ENCODE peak calls at places on chromosome 19, in six cellular contexts. W, E, S, J, V and F are unnamed samples.

GRCh38 chr19:33629826-33630375 is 8.1 kb downstream of the CHST8 start:
- DNase-seq in W (no peak), E (no peak), S (no peak), J (no peak), V (no peak), F (no peak)

GRCh38 chr19:45050036-45050435 is 11.2 kb downstream of the CLASRP start:
- DNase-seq in W (no peak), E (no peak), S (no peak), J (no peak), V (no peak), F (no peak)

GRCh38 chr19:16542894-16543498 is 759 bp upstream of the CHERP start:
- DNase-seq in W (no peak), E (no peak), S (no peak), J (no peak), V (peak; percentile 26), F (no peak)

GRCh38 chr19:34350161-34350561 is 14.8 kb upstream of the GPI start:
- DNase-seq in W (no peak), E (peak; percentile 43), S (no peak), J (no peak), V (no peak), F (no peak)

GRCh38 chr19:38898788-38899446 is 501 bp downstream of the SIRT2 start:
- DNase-seq in W (no peak), E (peak; percentile 19), S (no peak), J (no peak), V (no peak), F (peak; percentile 54)

GRCh38 chr19:56966697-56967299 is 126.3 kb upstream of the PEG3 start:
- DNase-seq in W (no peak), E (no peak), S (no peak), J (no peak), V (no peak), F (no peak)

GRCh38 chr19:43574424-43575155 is 737 bp downstream of the XRCC1 start:
- DNase-seq in W (no peak), E (peak; percentile 35), S (no peak), J (no peak), V (no peak), F (no peak)

GRCh38 chr19:12913011-12913561 is 6.0 kb downstream of the SYCE2 start:
- DNase-seq in W (peak; percentile 77), E (peak; percentile 42), S (no peak), J (peak; percentile 62), V (no peak), F (no peak)

GRCh38 chr19:44701228-44701627 is 2.3 kb downstream of the CEACAM16 start:
- DNase-seq in W (no peak), E (no peak), S (no peak), J (no peak), V (no peak), F (no peak)

GRCh38 chr19:45468159-45468651 is 409 bp downstream of the FOSB start:
- DNase-seq in W (no peak), E (no peak), S (no peak), J (no peak), V (no peak), F (no peak)

GRCh38 chr19:47284324-47284899 is 9.7 kb downstream of the INAFM1 start:
- DNase-seq in W (peak; percentile 56), E (peak; percentile 68), S (no peak), J (peak; percentile 53), V (peak; percentile 42), F (peak; percentile 50)

GRCh38 chr19:16442386-16443276 is 29.1 kb downstream of the EPS15L1 start:
- DNase-seq in W (no peak), E (no peak), S (no peak), J (no peak), V (peak; percentile 37), F (no peak)

GRCh38 chr19:43784251-43784980 is 3.6 kb upstream of the KCNN4 start:
- DNase-seq in W (no peak), E (peak; percentile 85), S (no peak), J (no peak), V (peak; percentile 78), F (peak; percentile 92)

GRCh38 chr19:10808937-10809655 is 26.9 kb downstream of the TMED1 start:
- DNase-seq in W (no peak), E (peak; percentile 21), S (no peak), J (no peak), V (peak; percentile 66), F (peak; percentile 39)

GRCh38 chr19:11405846-11406643 is 13.1 kb downstream of the RGL3 start:
- DNase-seq in W (peak; percentile 20), E (no peak), S (no peak), J (no peak), V (no peak), F (no peak)

GRCh38 chr19:54035215-54036178 is 28.2 kb downstream of the VSTM1 start:
- DNase-seq in W (no peak), E (peak; percentile 78), S (no peak), J (no peak), V (peak; percentile 3), F (no peak)

GRCh38 chr19:50870417-50871089 is 2.7 kb upstream of the KLK2 start:
- DNase-seq in W (peak; percentile 80), E (peak; percentile 3), S (no peak), J (peak; percentile 12), V (peak; percentile 93), F (peak; percentile 90)

GRCh38 chr19:27740396-27740795 is 1472.6 kb downstream of the UQCRFS1 start:
- DNase-seq in W (no peak), E (no peak), S (no peak), J (no peak), V (no peak), F (no peak)

GRCh38 chr19:7722231-7722651 is 9.7 kb downstream of the CLEC4G start:
- DNase-seq in W (no peak), E (no peak), S (peak; percentile 70), J (no peak), V (no peak), F (no peak)

GRCh38 chr19:6482343-6482686 is 728 bp upstream of the DENND1C start:
- DNase-seq in W (no peak), E (no peak), S (no peak), J (no peak), V (no peak), F (no peak)

GRCh38 chr19:45323671-45324081 is 1.0 kb upstream of the CKM start:
- DNase-seq in W (peak; percentile 70), E (no peak), S (no peak), J (no peak), V (no peak), F (no peak)

GRCh38 chr19:42697884-42698283 is 42.4 kb downstream of the PSG3 start:
- DNase-seq in W (no peak), E (no peak), S (no peak), J (no peak), V (no peak), F (no peak)

GRCh38 chr19:56637976-56638555 is 4.9 kb upstream of the SMIM17 start:
- DNase-seq in W (no peak), E (peak; percentile 65), S (no peak), J (peak; percentile 54), V (peak; percentile 56), F (peak; percentile 62)

GRCh38 chr19:41218615-41219507 is at the start of gene AXL:
- DNase-seq in W (peak; percentile 43), E (peak; percentile 86), S (no peak), J (peak; percentile 25), V (peak; percentile 48), F (peak; percentile 97)

GRCh38 chr19:28168557-28168956 is 1044.4 kb downstream of the UQCRFS1 start:
- DNase-seq in W (no peak), E (no peak), S (no peak), J (no peak), V (no peak), F (no peak)

GRCh38 chr19:53945441-53945840 is 17.3 kb upstream of the CACNG8 start:
- DNase-seq in W (peak; percentile 78), E (peak; percentile 11), S (no peak), J (no peak), V (peak; percentile 25), F (peak; percentile 79)

GRCh38 chr19:57308514-57308913 is 11.8 kb upstream of the ZNF543 start:
- DNase-seq in W (no peak), E (no peak), S (no peak), J (no peak), V (no peak), F (no peak)

GRCh38 chr19:6465006-6465405 is 935 bp downstream of the CRB3 start:
- DNase-seq in W (no peak), E (no peak), S (no peak), J (no peak), V (no peak), F (no peak)

DNA sequence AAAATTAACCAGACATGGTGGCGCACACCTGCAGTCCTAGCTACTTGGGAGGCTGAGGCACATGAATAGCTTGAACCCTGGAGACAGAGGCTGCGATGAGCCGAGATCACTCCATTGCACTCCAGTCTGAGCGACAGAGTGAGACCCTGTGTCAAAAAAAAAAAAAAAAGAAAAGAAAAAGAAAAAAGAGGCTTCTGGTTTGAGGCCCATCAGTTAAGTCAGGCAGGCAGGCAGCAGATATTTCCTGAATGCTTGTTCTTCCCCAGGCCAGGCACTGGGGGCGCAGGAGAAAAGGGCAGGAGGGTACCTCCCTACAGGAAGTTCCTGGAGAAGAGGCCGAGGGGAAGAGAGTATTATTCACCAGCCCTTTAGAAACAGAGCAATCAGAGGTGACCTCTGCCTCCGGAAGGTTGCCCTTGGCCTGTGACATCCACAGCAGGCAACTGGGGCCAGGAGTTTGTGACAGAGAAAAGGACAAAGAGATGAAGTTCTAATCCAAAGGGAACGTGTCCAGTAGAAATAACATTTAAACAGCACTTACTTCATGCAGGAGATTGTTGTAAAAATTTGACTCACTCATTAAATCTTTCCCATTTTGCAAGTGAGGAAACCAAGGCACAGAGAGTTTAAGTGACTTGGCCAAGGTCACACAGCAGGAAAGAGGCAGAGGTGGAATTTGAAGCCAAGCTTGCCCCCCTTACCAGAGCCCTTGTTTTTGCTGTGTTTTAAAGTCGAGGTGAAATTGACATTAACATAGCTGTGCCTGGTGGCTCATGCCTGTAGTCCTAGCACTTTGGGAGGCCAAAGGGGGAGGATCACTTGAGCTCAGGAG is 4.3 kb upstream of the RLN3 start:
- DNase-seq in W (peak; percentile 81), E (peak; percentile 44), S (no peak), J (peak; percentile 85), V (peak; percentile 67), F (peak; percentile 71)
- TF ChIP-seq RFX5 in W (no peak), E (no peak), S (no peak), J (no peak), V (no peak), F (no peak)

GRCh38 chr19:35977446-35978222 is 17.4 kb upstream of the SDHAF1 start:
- DNase-seq in W (peak; percentile 59), E (no peak), S (no peak), J (peak; percentile 53), V (peak; percentile 71), F (peak; percentile 76)
- TF ChIP-seq SMC3 in W (no peak), E (no peak), S (no peak), J (no peak), V (peak; percentile 20), F (no peak)

DNA sequence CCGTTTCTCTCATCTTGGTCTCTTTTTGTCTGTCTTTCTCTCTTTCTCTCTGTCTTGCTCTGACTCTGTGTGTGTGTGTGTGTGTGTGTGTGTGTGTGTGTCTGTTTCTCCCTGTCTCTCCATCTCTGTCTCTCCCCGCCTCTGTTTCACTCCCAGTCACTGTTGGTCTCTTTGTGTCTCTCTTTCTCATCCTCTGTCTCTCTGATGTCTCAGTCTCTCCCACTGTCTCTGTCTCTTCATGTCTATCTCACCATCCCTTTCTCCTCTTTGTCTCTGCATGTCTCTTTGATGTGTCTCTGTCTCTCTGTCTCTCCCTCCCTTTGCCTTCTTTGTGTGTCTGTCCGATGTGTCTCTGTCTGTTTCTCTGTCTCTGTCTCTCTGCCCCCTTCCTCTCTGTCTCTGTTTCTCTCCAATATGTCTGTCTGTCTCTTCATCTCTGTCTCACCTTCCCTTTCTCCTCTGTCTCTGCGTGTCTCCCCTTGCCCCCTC is 2.5 kb downstream of the NFIC start:
- DNase-seq in W (no peak), E (peak; percentile 44), S (no peak), J (no peak), V (no peak), F (no peak)
- TF ChIP-seq RFX5 in W (no peak), E (no peak), S (no peak), J (no peak), V (no peak), F (no peak)

GRCh38 chr19:5193192-5193591 is 147.4 kb downstream of the PTPRS start:
- DNase-seq in W (no peak), E (no peak), S (no peak), J (no peak), V (no peak), F (no peak)
- TF ChIP-seq SMC3 in W (no peak), E (no peak), S (no peak), J (no peak), V (no peak), F (no peak)